ENCODE peak calls at places on chromosomes 3 and 15, in five cellular contexts. M is CD8-positive, alpha-beta memory T cell; E is BJ; N is RWPE2; W is SJCRH30. Q is an unnamed sample.

GRCh38 chr3:140829796-140830195 is 111.8 kb upstream of the SLC25A36 start:
- DNase-seq in W (no peak), M (no peak), E (no peak), N (no peak), Q (no peak)

GRCh38 chr3:131702156-131702555 is 199.4 kb upstream of the MRPL3 start:
- DNase-seq in E (peak; percentile 17), W (no peak), N (no peak), M (no peak), Q (no peak)

GRCh38 chr3:55690161-55690560 is 203.1 kb upstream of the WNT5A start:
- DNase-seq in E (no peak), N (no peak), W (no peak), M (no peak), Q (peak; percentile 30)

GRCh38 chr15:52683585-52683984 is 4.4 kb upstream of the ATOSA start:
- DNase-seq in M (no peak), W (no peak), E (no peak), N (no peak), Q (no peak)

GRCh38 chr3:64945171-64945684 is 257.4 kb upstream of the ADAMTS9 start:
- DNase-seq in E (no peak), M (no peak), W (peak; percentile 3), N (no peak), Q (peak; percentile 79)

GRCh38 chr3:125011941-125012340 is 43.9 kb downstream of the HEG1 start:
- DNase-seq in W (no peak), E (no peak), N (no peak), M (no peak), Q (peak; percentile 90)

GRCh38 chr15:45641374-45641778 is 6.5 kb downstream of the SQOR start:
- DNase-seq in N (peak; percentile 91), W (no peak), M (no peak), E (peak; percentile 86), Q (no peak)

GRCh38 chr3:190205739-190206138 is 85.0 kb upstream of the P3H2 start:
- DNase-seq in W (no peak), M (no peak), E (no peak), N (no peak), Q (no peak)

GRCh38 chr15:65326844-65327243 is 22.4 kb downstream of the RNU5B-1 start:
- DNase-seq in E (no peak), N (no peak), W (no peak), M (no peak), Q (no peak)

GRCh38 chr15:48785195-48785594 is 25.7 kb downstream of the CEP152 start:
- DNase-seq in E (no peak), M (no peak), N (no peak), W (no peak), Q (no peak)

GRCh38 chr15:28984421-28985375 is 98.9 kb downstream of the APBA2 start:
- DNase-seq in N (no peak), M (peak; percentile 35), E (no peak), W (peak; percentile 46), Q (peak; percentile 37)

GRCh38 chr3:176428552-176428951 is 768.7 kb downstream of the TBL1XR1 start:
- DNase-seq in W (no peak), N (no peak), M (no peak), E (no peak), Q (no peak)

GRCh38 chr15:33119865-33120264 is 74.6 kb downstream of the FMN1 start:
- DNase-seq in M (no peak), E (no peak), W (no peak), N (no peak), Q (no peak)

GRCh38 chr15:33675246-33675645 is 293.1 kb upstream of the CHRM5 start:
- DNase-seq in N (no peak), E (no peak), M (no peak), W (peak; percentile 24), Q (peak; percentile 24)

DNA sequence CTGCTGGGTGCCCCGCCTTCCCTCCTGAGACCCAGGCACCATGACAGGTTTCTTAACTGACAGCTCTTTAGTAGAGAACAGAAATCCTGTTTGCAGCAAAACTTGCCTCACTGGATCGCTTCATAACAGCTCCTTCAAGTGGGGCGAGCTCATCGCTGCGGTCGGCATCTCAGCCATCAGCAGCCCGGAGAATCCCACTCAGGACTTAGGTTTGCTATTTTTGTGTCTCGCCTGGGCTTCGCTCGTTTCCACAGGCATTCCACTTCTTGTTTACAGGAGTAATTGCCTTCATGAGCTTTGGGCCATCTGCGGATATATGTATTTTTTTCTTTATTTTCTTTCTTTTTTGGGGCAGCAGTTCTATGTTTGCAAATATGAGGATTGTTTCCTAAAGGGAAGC is 15.7 kb downstream of the KLF13 start:
- DNase-seq in E (no peak), W (no peak), N (no peak), M (no peak), Q (no peak)
- H3K4me3 ChIP-seq in E (no peak overlapping the region), W (no peak overlapping the region), N (no peak overlapping the region), M (no peak overlapping the region), Q (no peak overlapping the region)

GRCh38 chr3:185532881-185533280 is 19.5 kb downstream of the LIPH start:
- DNase-seq in M (no peak), W (no peak), N (no peak), E (no peak), Q (no peak)
- H3K36me3 ChIP-seq in M (no peaks in the 10 kb centered on the region), W (no peaks in the 10 kb centered on the region), N (no peaks in the 10 kb centered on the region), E (no peaks in the 10 kb centered on the region), Q (no peaks in the 10 kb centered on the region)

GRCh38 chr3:100877286-100877685 is 115.9 kb downstream of the ABI3BP start:
- DNase-seq in N (no peak), M (no peak), W (no peak), E (no peak), Q (no peak)

GRCh38 chr3:100879445-100879844 is 113.8 kb downstream of the ABI3BP start:
- DNase-seq in W (no peak), E (no peak), N (no peak), M (no peak), Q (no peak)

GRCh38 chr3:100871307-100871706 is 121.9 kb downstream of the ABI3BP start:
- DNase-seq in N (no peak), W (no peak), M (no peak), E (no peak), Q (no peak)

GRCh38 chr3:100873624-100874023 is 119.6 kb downstream of the ABI3BP start:
- DNase-seq in E (no peak), M (no peak), W (no peak), N (no peak), Q (no peak)

DNA sequence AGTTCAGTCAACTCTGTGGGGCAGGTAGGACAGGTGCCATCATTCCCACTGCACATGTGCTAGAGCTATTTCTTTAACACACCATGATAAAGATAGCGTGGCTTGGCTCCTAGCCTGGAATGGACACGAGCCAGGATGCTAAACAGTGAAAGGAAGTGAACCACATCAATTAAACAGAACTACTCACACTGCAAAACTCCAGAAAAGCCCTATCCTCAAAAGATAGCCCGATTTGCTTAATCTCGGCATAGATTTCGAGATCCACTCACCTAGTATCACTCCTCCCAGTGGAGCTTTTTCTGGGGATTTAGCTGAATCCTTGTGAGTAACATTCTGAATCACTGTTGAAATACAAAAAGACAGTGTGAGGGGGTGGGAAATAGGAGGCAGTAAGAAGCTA is 118.0 kb downstream of the ABI3BP start:
- DNase-seq in N (peak; percentile 62), E (no peak), M (no peak), W (peak; percentile 53), Q (no peak)
- H3K4me3 ChIP-seq in N (no peak overlapping the region), E (no peak overlapping the region), M (no peak overlapping the region), W (no peak overlapping the region), Q (no peak overlapping the region)

GRCh38 chr3:48695113-48695753 is 9.5 kb upstream of the NCKIPSD start:
- DNase-seq in M (no peak), N (no peak), E (no peak), W (no peak), Q (no peak)
- H3K36me3 ChIP-seq in M (peaks cover 54% of the 10 kb centered on the region), N (peaks cover 88% of the 10 kb centered on the region), E (peaks cover 24% of the 10 kb centered on the region), W (peaks cover 86% of the 10 kb centered on the region), Q (peaks cover 89% of the 10 kb centered on the region)

DNA sequence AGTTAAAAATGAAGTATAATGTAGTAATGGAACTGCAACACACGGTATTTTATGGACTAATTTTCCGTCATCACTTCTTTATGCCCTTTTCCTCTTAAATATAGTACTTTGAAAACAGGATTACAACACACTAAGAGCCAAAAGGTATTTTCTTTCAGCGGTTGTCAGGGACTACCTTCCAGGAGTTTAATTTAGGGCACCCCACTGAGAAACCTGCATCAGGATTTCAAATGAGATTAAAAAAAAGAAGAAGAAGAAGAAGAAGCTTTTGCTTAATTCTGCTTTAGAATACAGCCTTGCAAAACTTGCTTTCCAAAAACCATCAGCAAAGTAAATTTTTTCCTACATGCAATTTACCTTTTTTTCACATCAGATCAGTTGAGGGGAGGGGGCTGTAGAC is 55.1 kb downstream of the MEIS2 start:
- DNase-seq in N (no peak), W (no peak), E (no peak), M (no peak), Q (no peak)
- H3K4me3 ChIP-seq in N (no peak overlapping the region), W (no peak overlapping the region), E (no peak overlapping the region), M (no peak overlapping the region), Q (no peak overlapping the region)

GRCh38 chr3:31610700-31611275 is 78.1 kb downstream of the STT3B start:
- DNase-seq in N (no peak), M (no peak), E (no peak), W (no peak), Q (no peak)
- H3K36me3 ChIP-seq in N (peaks cover 21% of the 10 kb centered on the region), M (peaks cover 9% of the 10 kb centered on the region), E (no peaks in the 10 kb centered on the region), W (no peaks in the 10 kb centered on the region), Q (peaks cover 14% of the 10 kb centered on the region)

GRCh38 chr3:183252108-183252782 is 808 bp upstream of the B3GNT5 start:
- DNase-seq in N (no peak), E (no peak), M (no peak), W (no peak), Q (no peak)
- H3K4me3 ChIP-seq in N (peak overlapping the region; percentile 94), E (no peak overlapping the region), M (peak overlapping the region; percentile 36), W (peak overlapping the region; percentile 88), Q (peak overlapping the region; percentile 81)

DNA sequence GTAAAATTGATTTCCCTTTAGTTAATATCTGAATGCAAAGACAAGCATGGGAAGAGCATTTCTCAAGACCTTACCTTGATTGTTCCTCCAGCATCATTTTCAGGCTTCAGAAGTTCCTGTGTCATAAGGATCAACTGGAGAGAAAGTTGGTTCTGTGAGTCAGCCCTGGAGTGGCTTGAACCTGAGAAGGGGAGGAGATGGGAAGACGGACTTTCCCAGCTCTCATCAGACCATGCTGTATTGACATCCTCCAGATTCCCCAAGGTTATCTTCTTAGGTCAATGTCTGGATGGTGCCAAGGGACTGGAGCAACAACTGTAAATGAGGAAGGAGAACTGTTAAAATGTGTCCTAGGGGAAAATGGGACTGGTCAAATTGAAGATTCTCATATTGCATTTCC is 21.0 kb downstream of the RPSA start:
- DNase-seq in M (no peak), N (no peak), E (no peak), W (no peak), Q (no peak)
- H3K36me3 ChIP-seq in M (no peaks in the 10 kb centered on the region), N (no peaks in the 10 kb centered on the region), E (no peaks in the 10 kb centered on the region), W (no peaks in the 10 kb centered on the region), Q (no peaks in the 10 kb centered on the region)